ENCODE peak calls at places on chromosomes 11 and 22, in seven cellular contexts. I, W, U, C, S, A and K are unnamed samples.

GRCh38 chr11:110337570-110338193 is 41.3 kb upstream of the RDX start:
- DNase-seq in I (no peak), W (no peak), U (no peak), C (no peak), S (peak; percentile 76), A (no peak), K (no peak)

GRCh38 chr22:29148826-29149225 is 56.9 kb upstream of the EMID1 start:
- DNase-seq in I (no peak), W (no peak), U (peak; percentile 43), C (no peak), S (no peak), A (no peak), K (no peak)

GRCh38 chr11:126153999-126154398 is 57.5 kb downstream of the RPUSD4 start:
- DNase-seq in I (no peak), W (no peak), U (peak; percentile 62), C (no peak), S (peak; percentile 10), A (no peak), K (no peak)

GRCh38 chr11:20158597-20159257 is 1.5 kb downstream of the DBX1 start:
- DNase-seq in I (peak; percentile 66), W (no peak), U (peak; percentile 61), C (peak; percentile 31), S (no peak), A (no peak), K (no peak)

GRCh38 chr11:134471341-134472187 is 59.5 kb upstream of the B3GAT1 start:
- DNase-seq in I (no peak), W (no peak), U (no peak), C (no peak), S (no peak), A (no peak), K (no peak)

GRCh38 chr11:19200410-19201201 is 1.2 kb downstream of the CSRP3 start:
- DNase-seq in I (peak; percentile 63), W (no peak), U (no peak), C (peak; percentile 60), S (no peak), A (no peak), K (no peak)

GRCh38 chr11:23318670-23319069 is 458.4 kb upstream of the CCDC179 start:
- DNase-seq in I (no peak), W (no peak), U (no peak), C (no peak), S (no peak), A (no peak), K (no peak)

GRCh38 chr22:28843633-28844032 is 39.7 kb upstream of the ZNRF3 start:
- DNase-seq in I (no peak), W (no peak), U (no peak), C (no peak), S (no peak), A (no peak), K (no peak)

GRCh38 chr11:66314186-66314501 is 2.7 kb downstream of the CD248 start:
- DNase-seq in I (no peak), W (no peak), U (no peak), C (no peak), S (no peak), A (no peak), K (no peak)

GRCh38 chr22:30880847-30881246 is 87.7 kb downstream of the MORC2 start:
- DNase-seq in I (no peak), W (no peak), U (no peak), C (no peak), S (no peak), A (no peak), K (no peak)
- TF ChIP-seq POLR2AphosphoS5 in I (no peak), W (no peak), U (no peak), C (no peak), S (no peak), A (no peak), K (no peak)

GRCh38 chr22:19275104-19275503 is 16.4 kb downstream of the CLTCL1 start:
- DNase-seq in I (no peak), W (peak; percentile 62), U (no peak), C (no peak), S (no peak), A (no peak), K (no peak)

GRCh38 chr22:19271856-19272535 is 19.5 kb downstream of the CLTCL1 start:
- DNase-seq in I (no peak), W (peak; percentile 72), U (no peak), C (no peak), S (no peak), A (no peak), K (no peak)

GRCh38 chr22:19266547-19267086 is 24.9 kb downstream of the CLTCL1 start:
- DNase-seq in I (no peak), W (no peak), U (no peak), C (no peak), S (no peak), A (no peak), K (no peak)

GRCh38 chr22:19271273-19271855 is 20.2 kb downstream of the CLTCL1 start:
- DNase-seq in I (no peak), W (peak; percentile 47), U (no peak), C (no peak), S (no peak), A (no peak), K (no peak)

DNA sequence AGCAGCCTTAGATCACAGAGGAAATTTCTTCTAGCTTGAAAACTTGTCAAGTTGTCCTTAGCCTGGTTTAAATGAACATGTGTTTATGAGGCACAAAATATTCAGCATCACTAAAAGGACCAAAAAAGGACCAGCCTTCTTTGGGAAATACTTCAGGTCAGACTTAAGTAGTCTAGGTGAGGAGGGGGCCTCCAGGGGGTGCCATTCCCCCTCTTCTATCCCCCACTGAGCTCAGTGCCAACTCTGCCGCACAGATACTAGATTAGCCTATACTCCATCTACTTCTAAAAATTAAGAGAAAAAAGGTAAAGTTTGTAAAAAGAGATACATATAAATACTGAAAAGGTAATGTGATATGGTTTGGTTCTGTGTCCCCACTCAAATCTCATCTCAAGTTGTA is 20.6 kb downstream of the CLTCL1 start:
- DNase-seq in I (no peak), W (peak; percentile 57), U (no peak), C (no peak), S (no peak), A (no peak), K (no peak)
- TF ChIP-seq POLR2A in I (no peak), W (no peak), U (no peak), C (no peak), S (no peak), A (no peak), K (no peak)

DNA sequence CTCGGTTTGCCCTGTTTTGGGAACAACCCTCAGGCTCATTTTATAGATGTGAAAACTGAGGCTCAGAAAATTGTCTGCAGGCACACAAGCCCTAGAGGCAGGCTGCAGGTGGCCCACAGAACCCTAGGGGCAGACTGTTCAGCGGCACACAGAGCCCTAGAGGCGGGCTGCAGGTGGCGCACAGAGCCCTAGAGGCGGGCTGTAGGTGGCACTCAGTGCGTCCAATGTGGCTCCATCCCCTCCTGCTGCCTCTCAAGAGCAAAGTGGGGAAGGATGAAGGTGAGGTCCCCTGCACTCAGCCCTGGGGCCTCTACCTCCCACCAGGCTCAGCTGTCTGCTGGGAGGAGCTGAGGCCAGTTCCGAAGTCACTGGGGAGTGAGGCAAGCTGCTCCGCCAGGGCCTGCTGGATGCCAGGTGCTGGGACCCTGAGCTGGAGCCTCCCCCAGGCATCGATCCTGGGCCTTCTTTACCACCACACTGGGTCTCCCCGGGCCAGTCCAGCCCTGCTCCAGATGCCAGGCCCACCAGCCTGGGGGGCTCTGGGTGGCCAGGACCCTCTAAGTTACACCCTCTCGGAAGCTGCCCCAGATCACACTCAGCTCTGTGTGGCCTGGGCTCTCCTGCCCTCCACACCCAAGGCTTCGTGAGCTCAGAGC is 2.3 kb downstream of the ACY3 start:
- DNase-seq in I (no peak), W (no peak), U (no peak), C (peak; percentile 54), S (peak; percentile 59), A (no peak), K (peak; percentile 78)
- TF ChIP-seq POLR2AphosphoS5 in I (no peak), W (no peak), U (no peak), C (no peak), S (no peak), A (no peak), K (no peak)

DNA sequence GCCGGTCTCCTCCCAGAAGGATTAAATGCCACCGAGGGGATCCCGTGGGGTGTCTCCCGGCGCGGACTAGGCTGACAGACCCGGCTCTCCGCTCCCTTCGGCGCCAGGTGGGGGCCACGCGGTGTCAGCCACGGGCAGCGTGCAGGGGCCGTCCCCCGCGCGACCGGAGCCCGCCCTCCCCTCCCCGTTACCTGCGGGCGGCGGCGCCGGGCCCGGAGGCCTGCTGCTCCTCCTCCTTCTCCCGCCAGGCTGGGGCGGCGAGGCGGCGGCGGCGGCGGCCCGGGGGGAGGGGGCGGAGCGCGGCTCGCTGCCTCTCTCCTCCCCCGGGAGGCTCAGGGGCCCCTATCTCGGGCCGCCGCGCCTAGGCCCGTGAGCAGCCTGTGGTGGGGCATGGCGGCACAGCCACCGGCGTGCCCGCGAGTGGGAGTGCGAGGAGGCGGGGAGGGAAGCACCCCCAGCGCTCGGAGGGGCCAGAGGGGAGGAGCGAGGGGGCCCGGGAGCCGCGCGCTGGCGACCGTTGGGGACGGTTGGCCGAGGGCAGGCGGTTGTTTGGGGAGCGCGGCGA is 451 bp downstream of the ZBTB44 start:
- DNase-seq in I (peak; percentile 54), W (no peak), U (peak; percentile 75), C (peak; percentile 79), S (peak; percentile 10), A (peak; percentile 86), K (peak; percentile 60)
- TF ChIP-seq POLR2A in I (no peak), W (no peak), U (no peak), C (peak; percentile 37), S (no peak), A (peak; percentile 18), K (no peak)

GRCh38 chr22:38315801-38316339 is 1.4 kb downstream of the CSNK1E start:
- DNase-seq in I (no peak), W (no peak), U (no peak), C (no peak), S (no peak), A (no peak), K (no peak)

GRCh38 chr22:38318792-38319773 is 1.9 kb upstream of the CSNK1E start:
- DNase-seq in I (no peak), W (no peak), U (no peak), C (no peak), S (no peak), A (no peak), K (no peak)

GRCh38 chr22:38317995-38318715 is 922 bp upstream of the CSNK1E start:
- DNase-seq in I (peak; percentile 86), W (no peak), U (peak; percentile 92), C (peak; percentile 85), S (peak; percentile 81), A (no peak), K (no peak)

GRCh38 chr22:38316340-38317236 is 645 bp downstream of the CSNK1E start:
- DNase-seq in I (peak; percentile 69), W (no peak), U (peak; percentile 87), C (peak; percentile 68), S (no peak), A (no peak), K (peak; percentile 61)

DNA sequence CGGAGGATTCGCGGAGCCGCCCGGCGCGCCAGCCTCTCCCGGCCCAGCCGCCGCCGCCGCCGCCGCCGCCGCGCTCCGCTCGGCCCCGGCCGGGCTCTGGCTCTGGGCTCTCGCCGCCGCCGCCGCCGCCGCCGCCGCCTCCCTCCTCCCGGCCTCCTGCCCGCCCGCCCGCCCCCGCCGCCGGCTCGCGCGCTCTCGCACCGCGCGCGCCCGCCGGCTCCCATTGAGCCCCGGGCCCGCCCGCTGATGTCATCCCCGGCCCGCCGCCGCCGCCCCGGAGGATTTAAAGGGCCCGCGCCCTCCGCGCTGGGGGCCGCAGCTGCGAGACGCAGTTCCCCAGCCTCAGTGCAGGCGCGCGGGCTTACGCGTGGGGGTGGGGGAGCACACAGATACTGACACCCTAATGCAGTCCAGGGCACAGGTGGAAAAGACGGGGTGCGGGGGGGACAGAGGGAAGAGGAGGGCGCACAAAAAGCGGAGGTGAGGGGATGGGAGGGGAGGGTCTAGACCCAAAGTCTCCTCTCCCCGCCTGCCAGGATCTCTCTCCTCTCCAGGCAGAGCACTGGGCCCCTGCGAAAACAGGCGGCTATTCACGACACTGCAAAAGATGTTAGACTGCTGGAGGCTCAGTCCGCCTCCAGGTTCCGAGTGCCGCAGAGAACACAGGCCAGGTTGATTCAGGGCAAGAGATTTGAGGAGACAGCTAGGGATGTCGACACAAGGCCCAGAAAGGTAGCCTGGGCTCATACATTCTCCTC is at the start of gene CSNK1E:
- DNase-seq in I (peak; percentile 76), W (no peak), U (peak; percentile 91), C (peak; percentile 86), S (no peak), A (no peak), K (peak; percentile 89)
- TF ChIP-seq POLR2AphosphoS5 in I (no peak), W (peak; percentile 65), U (peak; percentile 67), C (no peak), S (no peak), A (no peak), K (no peak)